ENCODE peak calls at places on chromosomes 11 and 22, in seven cellular contexts. F is suprapubic skin, G is GM23338, S is HCT116, W is stomach, Z is sigmoid colon, B is endothelial cell of umbilical vein. N is an unnamed sample.

GRCh38 chr11:18798941-18799469 is 7.4 kb upstream of the PTPN5 start:
- DNase-seq in S (no peak), F (no peak), G (no peak), Z (no peak), B (no peak), W (no peak), N (no peak)

GRCh38 chr11:60866911-60867870 is at the start of gene ZP1:
- DNase-seq in B (no peak), G (no peak), F (peak; percentile 60), Z (peak; percentile 57), W (peak; percentile 24), S (no peak), N (peak; percentile 56)

GRCh38 chr11:119284344-119285157 is 32.4 kb downstream of the MCAM start:
- DNase-seq in F (no peak), B (peak; percentile 39), G (peak; percentile 58), S (peak; percentile 32), Z (no peak), W (no peak), N (no peak)

GRCh38 chr11:10669258-10670033 is 24.1 kb downstream of the IRAG1 start:
- DNase-seq in W (no peak), G (no peak), B (peak; percentile 61), Z (peak; percentile 79), S (no peak), F (no peak), N (no peak)

GRCh38 chr11:10638285-10638684 is 55.3 kb downstream of the IRAG1 start:
- DNase-seq in Z (no peak), W (no peak), G (no peak), B (no peak), F (peak; percentile 76), S (no peak), N (no peak)

GRCh38 chr11:121654506-121655480 is 202.0 kb upstream of the SORL1-AS1 start:
- DNase-seq in S (no peak), G (no peak), B (no peak), Z (no peak), W (no peak), F (no peak), N (no peak)

GRCh38 chr11:2783536-2784082 is 83.8 kb upstream of the KCNQ1OT1 start:
- DNase-seq in Z (no peak), S (no peak), B (no peak), G (no peak), W (no peak), F (no peak), N (no peak)

GRCh38 chr22:27327497-27327896 is 474.1 kb downstream of the MN1 start:
- DNase-seq in G (no peak), F (no peak), Z (no peak), W (no peak), S (no peak), B (no peak), N (no peak)

GRCh38 chr11:60950933-60951610 is 904 bp downstream of the SLC15A3 start:
- DNase-seq in Z (no peak), F (no peak), W (peak; percentile 56), G (peak; percentile 65), B (no peak), S (no peak), N (peak; percentile 91)

GRCh38 chr11:60307507-60308195 is 19.4 kb upstream of the MS4A6E start:
- DNase-seq in F (no peak), G (no peak), B (no peak), S (no peak), W (no peak), Z (no peak), N (no peak)

GRCh38 chr22:42519544-42520237 is at the start of gene RRP7A:
- DNase-seq in Z (peak; percentile 87), S (no peak), F (peak; percentile 94), W (peak; percentile 85), G (peak; percentile 90), B (peak; percentile 79), N (peak; percentile 96)

GRCh38 chr22:20130319-20130718 is 1.3 kb upstream of the ZDHHC8 start:
- DNase-seq in S (no peak), G (no peak), B (no peak), F (no peak), Z (no peak), W (no peak), N (no peak)

GRCh38 chr11:6248248-6248647 is 9.4 kb downstream of the CNGA4 start:
- DNase-seq in W (no peak), B (no peak), F (no peak), S (no peak), Z (no peak), G (no peak), N (no peak)

GRCh38 chr11:30960387-30960992 is 374.3 kb upstream of the MPPED2 start:
- DNase-seq in G (peak; percentile 73), F (no peak), Z (no peak), W (no peak), B (peak; percentile 4), S (peak; percentile 35), N (no peak)

GRCh38 chr11:75853971-75854370 is 39.0 kb downstream of the UVRAG start:
- DNase-seq in G (no peak), B (no peak), Z (no peak), F (no peak), S (no peak), W (no peak), N (no peak)

GRCh38 chr11:63564056-63564784 is 1.0 kb upstream of the PLAAT2 start:
- DNase-seq in G (no peak), F (no peak), B (no peak), Z (peak; percentile 22), W (peak; percentile 48), S (no peak), N (no peak)

GRCh38 chr11:35583126-35583525 is 35.1 kb upstream of the FJX1 start:
- DNase-seq in S (no peak), B (no peak), Z (no peak), W (no peak), F (no peak), G (no peak), N (no peak)

GRCh38 chr11:69985654-69986420 is 92.3 kb upstream of the ANO1 start:
- DNase-seq in Z (no peak), S (no peak), G (peak; percentile 39), W (no peak), B (no peak), F (no peak), N (peak; percentile 51)

GRCh38 chr22:44191036-44191454 is 10.3 kb downstream of the PARVG start:
- DNase-seq in W (no peak), F (no peak), Z (peak; percentile 57), B (no peak), S (no peak), G (no peak), N (no peak)

GRCh38 chr11:133134561-133135173 is 397.6 kb downstream of the OPCML start:
- DNase-seq in W (peak; percentile 76), G (peak; percentile 90), B (peak; percentile 17), S (no peak), F (no peak), Z (peak; percentile 64), N (no peak)

GRCh38 chr11:35629914-35630313 is 11.7 kb downstream of the FJX1 start:
- DNase-seq in B (peak; percentile 93), S (peak; percentile 86), F (no peak), G (no peak), W (no peak), Z (no peak), N (no peak)

GRCh38 chr11:103798029-103798428 is 238.4 kb upstream of the DDI1 start:
- DNase-seq in W (no peak), B (peak; percentile 75), F (no peak), S (no peak), Z (no peak), G (no peak), N (no peak)

GRCh38 chr11:127624455-127624854 is 623.9 kb upstream of the KIRREL3 start:
- DNase-seq in G (no peak), B (no peak), Z (no peak), S (no peak), W (no peak), F (no peak), N (no peak)

GRCh38 chr22:43275545-43275981 is 67.6 kb downstream of the SCUBE1 start:
- DNase-seq in G (peak; percentile 58), S (peak; percentile 56), Z (no peak), B (peak; percentile 48), F (no peak), W (no peak), N (no peak)

GRCh38 chr11:17730137-17730536 is 4.4 kb upstream of the KCNC1 start:
- DNase-seq in S (no peak), W (no peak), B (no peak), G (no peak), Z (peak; percentile 56), F (no peak), N (no peak)
- TF ChIP-seq CTCF in S (no peak), W (no peak), B (no peak), G (no peak), Z (no peak), F (no peak), N (no peak)

GRCh38 chr22:37284807-37285355 is 2.6 kb downstream of the CYTH4 start:
- DNase-seq in S (no peak), W (peak; percentile 40), B (no peak), Z (peak; percentile 80), G (no peak), F (no peak), N (peak; percentile 94)

GRCh38 chr22:37281646-37282384 is 493 bp upstream of the CYTH4 start:
- DNase-seq in F (no peak), G (no peak), W (no peak), Z (no peak), B (no peak), S (no peak), N (no peak)

GRCh38 chr22:37284126-37284806 is 2.0 kb downstream of the CYTH4 start:
- DNase-seq in G (no peak), S (no peak), F (no peak), W (no peak), B (no peak), Z (no peak), N (peak; percentile 80)

GRCh38 chr22:37282385-37282677 is at the start of gene CYTH4:
- DNase-seq in G (no peak), F (no peak), B (peak; percentile 28), S (no peak), Z (peak; percentile 80), W (peak; percentile 70), N (peak; percentile 98)

GRCh38 chr22:37283393-37283937 is 1.2 kb downstream of the CYTH4 start:
- DNase-seq in W (no peak), B (no peak), G (peak; percentile 71), F (no peak), S (no peak), Z (no peak), N (peak; percentile 90)
- TF ChIP-seq POLR2AphosphoS5 in W (no peak), B (no peak), G (no peak), F (no peak), S (no peak), Z (no peak), N (no peak)

DNA sequence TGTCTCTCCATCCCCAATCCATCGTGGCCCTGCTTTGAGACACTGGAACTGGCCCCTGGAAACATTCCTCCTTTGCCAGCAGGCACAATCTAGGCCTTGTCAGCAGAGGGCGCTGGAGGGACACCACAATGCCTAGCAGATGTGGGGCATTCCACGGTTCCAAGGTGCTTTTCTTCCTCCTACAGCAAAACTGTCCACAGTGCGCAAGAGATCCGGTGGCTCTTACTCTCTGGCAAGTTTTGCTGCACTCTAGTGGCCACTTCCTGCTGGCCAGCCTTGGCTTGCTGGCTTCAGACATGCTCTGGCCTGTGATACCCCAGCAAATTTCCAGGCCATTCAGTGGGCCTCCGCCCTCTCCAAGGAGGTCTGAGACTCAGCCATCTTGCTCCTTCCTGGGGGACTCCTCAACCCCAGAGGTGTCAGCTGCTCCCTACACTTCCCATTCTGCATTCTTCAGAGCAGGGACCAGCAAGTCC is 17.1 kb upstream of the RBM4B start:
- DNase-seq in S (peak; percentile 96), F (peak; percentile 91), W (peak; percentile 93), Z (peak; percentile 93), G (peak; percentile 99), B (peak; percentile 92), N (peak; percentile 93)
- H3K36me3 ChIP-seq in S (no peaks in the 10 kb centered on the region), F (peaks cover 78% of the 10 kb centered on the region), W (no peaks in the 10 kb centered on the region), Z (no peaks in the 10 kb centered on the region), G (no peaks in the 10 kb centered on the region), B (no peaks in the 10 kb centered on the region), N (no peaks in the 10 kb centered on the region)

GRCh38 chr11:13955971-13956421 is 6.5 kb upstream of the SPON1 start:
- DNase-seq in W (peak; percentile 66), F (no peak), B (peak; percentile 56), S (peak; percentile 54), G (peak; percentile 84), Z (peak; percentile 83), N (no peak)
- TF ChIP-seq CTCF in W (no peak), F (peak; percentile 80), B (peak; percentile 74), S (peak; percentile 74), G (peak; percentile 90), Z (peak; percentile 85), N (peak; percentile 83)